ENCODE peak calls at places on chromosomes 16 and 17, in ten cellular contexts. R, H, C, D, O, U, T, L, Q and N are unnamed samples.

GRCh38 chr17:65515959-65516948 is 45.2 kb downstream of the AXIN2 start:
- DNase-seq in U (no peak), R (peak), H (no peak), C (no peak), L (no peak), D (no peak), T (no peak), O (no peak), Q (peak), N (no peak)

GRCh38 chr16:78289368-78289767 is 189.9 kb downstream of the WWOX start:
- DNase-seq in H (no peak), D (no peak), L (no peak), U (no peak), T (no peak), O (no peak), Q (no peak), R (no peak), C (no peak), N (no peak)

GRCh38 chr16:53545433-53545832 is 42.4 kb upstream of the AKTIP start:
- DNase-seq in D (no peak), Q (no peak), U (no peak), L (no peak), O (no peak), C (no peak), T (no peak), R (no peak), H (no peak), N (no peak)

GRCh38 chr16:48542020-48542473 is 67.9 kb downstream of the N4BP1 start:
- DNase-seq in U (peak), R (no peak), D (peak), Q (peak), T (no peak), L (peak), H (peak), C (no peak), O (peak), N (no peak)

GRCh38 chr17:61444831-61445230 is 7.4 kb upstream of the TBX4 start:
- DNase-seq in O (no peak), U (peak), D (no peak), L (no peak), H (no peak), Q (peak), C (no peak), T (no peak), R (no peak), N (no peak)

GRCh38 chr17:16286947-16287562 is 66.2 kb downstream of the CENPV start:
- DNase-seq in R (no peak), Q (peak), D (no peak), L (no peak), O (peak), T (no peak), H (no peak), C (peak), U (no peak), N (no peak)

GRCh38 chr17:68759343-68760140 is 158.4 kb upstream of the FAM20A start:
- DNase-seq in D (peak), C (no peak), O (peak), L (peak), U (peak), H (peak), R (peak), Q (peak), T (peak), N (peak)

GRCh38 chr17:69779378-69780214 is 295.4 kb upstream of the KCNJ16 start:
- DNase-seq in O (no peak), T (no peak), Q (no peak), U (peak), R (no peak), C (no peak), D (no peak), H (no peak), L (no peak), N (no peak)

GRCh38 chr17:29590261-29590978 is 972 bp upstream of the GIT1 start:
- DNase-seq in L (no peak), Q (no peak), O (no peak), T (peak), D (no peak), H (no peak), U (no peak), C (no peak), R (no peak), N (peak)

GRCh38 chr16:11229906-11230305 is 26.1 kb downstream of the SOCS1 start:
- DNase-seq in D (no peak), C (no peak), T (peak), R (no peak), Q (no peak), H (no peak), O (no peak), L (no peak), U (peak), N (no peak)

GRCh38 chr17:37834168-37834567 is 89.3 kb upstream of the HNF1B start:
- DNase-seq in U (no peak), O (peak), R (no peak), T (no peak), H (no peak), C (no peak), D (no peak), L (no peak), Q (no peak), N (no peak)

GRCh38 chr17:58710948-58711552 is 18.6 kb downstream of the RAD51C start:
- DNase-seq in D (peak), O (no peak), R (peak), U (peak), L (peak), H (peak), Q (peak), T (peak), C (no peak), N (no peak)

GRCh38 chr17:50498021-50498874 is 10.0 kb upstream of the MYCBPAP start:
- DNase-seq in H (no peak), U (peak), R (no peak), O (no peak), T (no peak), C (no peak), L (peak), Q (no peak), D (no peak), N (no peak)

GRCh38 chr16:9395958-9396359 is 304.5 kb downstream of the HAPSTR1 start:
- DNase-seq in Q (no peak), H (peak), L (no peak), U (no peak), T (peak), D (no peak), R (no peak), O (no peak), C (no peak), N (no peak)

GRCh38 chr17:76102944-76103273 is 678 bp downstream of the EXOC7 start:
- DNase-seq in C (no peak), U (peak), O (no peak), Q (peak), R (no peak), T (no peak), D (no peak), H (no peak), L (peak), N (no peak)

GRCh38 chr17:76103274-76104139 is at the start of gene EXOC7:
- DNase-seq in U (peak), Q (peak), O (peak), R (peak), T (peak), L (peak), D (peak), C (peak), H (peak), N (peak)

GRCh38 chr17:76104896-76105231 is 1.3 kb upstream of the EXOC7 start:
- DNase-seq in U (no peak), D (no peak), C (no peak), L (no peak), T (no peak), R (no peak), O (no peak), H (no peak), Q (no peak), N (no peak)

GRCh38 chr17:76104140-76104895 is 731 bp upstream of the EXOC7 start:
- DNase-seq in U (no peak), L (no peak), C (no peak), H (no peak), Q (no peak), O (no peak), T (no peak), R (no peak), D (no peak), N (no peak)

GRCh38 chr17:76107507-76107906 is 3.9 kb upstream of the EXOC7 start:
- DNase-seq in L (no peak), H (no peak), O (no peak), R (no peak), C (no peak), Q (peak), U (peak), D (peak), T (no peak), N (no peak)
- TF ChIP-seq CTCF in L (peak), H (no peak), O (no peak), R (no peak), C (peak), Q (peak), U (peak), D (peak), T (no peak), N (peak)

GRCh38 chr17:48569676-48570324 is 8.3 kb downstream of the HOXB4 start:
- DNase-seq in C (no peak), D (no peak), R (no peak), Q (no peak), O (no peak), U (no peak), H (no peak), L (peak), T (no peak), N (no peak)
- TF ChIP-seq CTCF in C (no peak), D (peak), R (peak), Q (no peak), O (no peak), U (no peak), H (no peak), L (no peak), T (no peak), N (no peak)

GRCh38 chr16:24834459-24835335 is 11.1 kb upstream of the SLC5A11 start:
- DNase-seq in C (no peak), D (peak), L (peak), T (no peak), Q (peak), U (peak), O (no peak), R (peak), H (no peak), N (no peak)
- TF ChIP-seq CTCF in C (peak), D (peak), L (peak), T (peak), Q (peak), U (peak), O (no peak), R (peak), H (no peak), N (peak)

GRCh38 chr17:63773272-63774140 is at the start of gene CCDC47:
- DNase-seq in U (peak), H (peak), D (peak), T (peak), O (peak), C (peak), L (peak), Q (peak), R (peak), N (peak)
- TF ChIP-seq CTCF in U (no peak), H (no peak), D (no peak), T (no peak), O (no peak), C (no peak), L (no peak), Q (no peak), R (no peak), N (no peak)

DNA sequence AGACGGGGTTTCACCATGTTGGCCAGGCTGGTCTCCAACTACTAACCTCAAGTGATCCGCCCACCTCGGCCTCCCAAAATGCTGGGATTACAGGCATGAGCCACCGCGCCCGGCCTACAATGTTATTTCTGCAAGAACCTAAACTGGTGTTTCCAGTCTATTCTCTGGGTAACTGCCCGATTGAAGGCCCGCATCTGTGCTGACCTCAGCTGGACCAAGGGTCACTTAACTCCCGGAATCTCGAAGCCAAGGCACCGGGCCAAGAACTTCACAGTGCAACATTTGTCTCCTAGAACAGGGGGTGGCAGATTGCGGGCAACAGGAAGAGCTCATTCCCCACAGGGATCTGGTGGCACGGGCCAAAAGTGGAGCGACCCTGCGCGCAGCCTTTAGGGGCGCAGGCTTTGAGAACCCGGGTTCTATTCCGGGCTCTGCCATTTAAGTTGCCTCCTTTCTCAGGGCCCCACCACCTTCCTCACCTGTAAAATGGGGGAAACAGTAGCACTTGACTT is 785 bp downstream of the SHMT1 start:
- DNase-seq in Q (peak), R (peak), L (peak), T (peak), O (peak), H (peak), D (peak), U (peak), C (no peak), N (peak)
- TF ChIP-seq CTCF in Q (no peak), R (no peak), L (peak), T (no peak), O (no peak), H (no peak), D (no peak), U (no peak), C (no peak), N (no peak)

GRCh38 chr16:80317132-80318098 is 223.4 kb upstream of the DYNLRB2 start:
- DNase-seq in C (no peak), D (peak), U (peak), Q (no peak), O (no peak), R (no peak), T (no peak), L (no peak), H (no peak), N (peak)

GRCh38 chr16:80323808-80324195 is 217.0 kb upstream of the DYNLRB2 start:
- DNase-seq in L (no peak), Q (no peak), R (no peak), U (no peak), H (no peak), T (no peak), C (no peak), O (no peak), D (no peak), N (no peak)

GRCh38 chr16:80318107-80318506 is 222.7 kb upstream of the DYNLRB2 start:
- DNase-seq in R (no peak), C (no peak), H (no peak), D (no peak), U (no peak), O (no peak), Q (no peak), T (no peak), L (no peak), N (no peak)

GRCh38 chr16:80323187-80323807 is 217.5 kb upstream of the DYNLRB2 start:
- DNase-seq in R (no peak), D (no peak), O (no peak), T (no peak), C (no peak), H (no peak), U (no peak), L (no peak), Q (no peak), N (no peak)

DNA sequence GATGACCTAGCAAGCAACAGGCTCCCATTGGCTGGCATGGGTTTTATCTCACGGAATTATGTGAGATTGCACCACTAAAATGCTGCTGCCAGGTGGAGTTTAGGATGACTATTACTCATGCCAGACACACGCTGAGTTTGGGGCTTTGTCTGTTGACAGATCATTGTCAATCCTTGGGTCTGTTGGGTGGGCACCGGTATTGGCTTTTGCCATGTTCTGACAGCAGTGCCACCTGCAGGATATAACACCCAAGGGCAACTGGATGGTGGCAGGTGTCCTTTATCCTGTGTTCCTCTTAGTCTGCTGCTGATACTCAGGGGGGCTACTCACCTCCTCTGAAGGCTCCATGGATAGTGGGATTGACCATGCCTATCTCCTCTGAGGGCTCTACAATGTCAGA is 221.6 kb upstream of the DYNLRB2 start:
- DNase-seq in Q (no peak), C (no peak), D (no peak), H (no peak), L (peak), R (no peak), T (no peak), O (no peak), U (peak), N (peak)
- TF ChIP-seq CTCF in Q (peak), C (no peak), D (no peak), H (no peak), L (peak), R (no peak), T (no peak), O (no peak), U (no peak), N (peak)

GRCh38 chr17:4897198-4897657 is 2.1 kb upstream of the C17orf107 start:
- DNase-seq in Q (no peak), T (no peak), L (no peak), C (no peak), H (no peak), R (no peak), U (no peak), O (no peak), D (no peak), N (no peak)
- TF ChIP-seq CTCF in Q (no peak), T (no peak), L (no peak), C (no peak), H (no peak), R (no peak), U (no peak), O (no peak), D (no peak), N (no peak)

GRCh38 chr17:80861892-80862291 is 129.7 kb upstream of the CHMP6 start:
- DNase-seq in L (peak), D (peak), R (no peak), H (no peak), U (no peak), Q (peak), O (no peak), T (no peak), C (no peak), N (peak)
- TF ChIP-seq CTCF in L (peak), D (peak), R (peak), H (no peak), U (no peak), Q (peak), O (no peak), T (no peak), C (no peak), N (peak)

GRCh38 chr16:63530208-63530607 is 1494.0 kb upstream of the CDH8 start:
- DNase-seq in H (no peak), C (no peak), D (no peak), U (no peak), T (no peak), L (no peak), Q (no peak), O (no peak), R (no peak), N (no peak)
- TF ChIP-seq CTCF in H (no peak), C (no peak), D (no peak), U (no peak), T (no peak), L (no peak), Q (no peak), O (no peak), R (peak), N (peak)

GRCh38 chr16:4890026-4890425 is 42.7 kb downstream of the UBN1 start:
- DNase-seq in R (no peak), D (no peak), Q (no peak), T (no peak), C (no peak), H (no peak), U (no peak), O (no peak), L (no peak), N (no peak)
- TF ChIP-seq CTCF in R (no peak), D (no peak), Q (no peak), T (no peak), C (no peak), H (no peak), U (no peak), O (no peak), L (no peak), N (no peak)